ENCODE peak calls at places on chromosomes 1 and 21, in six cellular contexts. S is ovary, O is prostate gland, N is suprapubic skin, V is testis, I is IMR-90. J is an unnamed sample.

GRCh38 chr1:20770314-20771087 is 16.6 kb downstream of the HP1BP3 start:
- DNase-seq in V (no peak), S (no peak), N (no peak), I (peak; percentile 47), O (no peak), J (no peak)

GRCh38 chr1:110339427-110340206 is 440 bp downstream of the RBM15 start:
- DNase-seq in I (peak; percentile 54), N (no peak), S (no peak), V (peak; percentile 72), O (peak; percentile 46), J (peak; percentile 17)

GRCh38 chr1:204577794-204578478 is 61.7 kb downstream of the MDM4 start:
- DNase-seq in I (no peak), V (no peak), O (no peak), S (no peak), N (no peak), J (no peak)

GRCh38 chr1:42152119-42152518 is 1.1 kb upstream of the GUCA2B start:
- DNase-seq in I (no peak), N (no peak), S (no peak), V (no peak), O (peak; percentile 70), J (no peak)

GRCh38 chr1:207754942-207755689 is 3.3 kb downstream of the CD46 start:
- DNase-seq in I (no peak), O (no peak), N (no peak), V (no peak), S (no peak), J (no peak)

GRCh38 chr1:170617595-170618215 is 46.2 kb upstream of the PRRX1 start:
- DNase-seq in V (no peak), O (no peak), I (no peak), N (no peak), S (no peak), J (no peak)

GRCh38 chr1:21896652-21897532 is 40.2 kb downstream of the HSPG2 start:
- DNase-seq in S (no peak), O (peak; percentile 71), I (no peak), V (peak; percentile 83), N (peak; percentile 92), J (no peak)

GRCh38 chr1:53196485-53197271 is at the start of gene CPT2:
- DNase-seq in I (peak; percentile 90), S (peak; percentile 95), N (peak; percentile 97), V (peak; percentile 95), O (peak; percentile 92), J (peak; percentile 94)

GRCh38 chr1:180193371-180194047 is 36.6 kb upstream of the LHX4 start:
- DNase-seq in S (no peak), V (no peak), O (no peak), I (no peak), N (no peak), J (no peak)

GRCh38 chr1:215566556-215567490 is at the start of gene KCTD3:
- DNase-seq in N (peak; percentile 87), I (peak; percentile 61), S (peak; percentile 81), O (peak; percentile 60), V (peak; percentile 84), J (peak; percentile 59)

GRCh38 chr21:39386194-39386593 is 37.3 kb upstream of the HMGN1 start:
- DNase-seq in O (no peak), S (peak; percentile 63), V (peak; percentile 56), I (no peak), N (no peak), J (no peak)

GRCh38 chr21:28745131-28746055 is 247.3 kb downstream of the LTN1 start:
- DNase-seq in V (peak; percentile 85), I (peak; percentile 94), N (no peak), O (peak; percentile 66), S (peak; percentile 73), J (peak; percentile 50)

GRCh38 chr1:109425902-109426277 is 358 bp downstream of the PSMA5 start:
- DNase-seq in N (no peak), S (no peak), O (no peak), V (no peak), I (peak; percentile 53), J (peak; percentile 54)

GRCh38 chr1:42876009-42876408 is 29.6 kb downstream of the ZNF691 start:
- DNase-seq in I (no peak), V (no peak), N (no peak), O (no peak), S (no peak), J (no peak)

GRCh38 chr1:48245106-48245505 is 22.6 kb downstream of the SLC5A9 start:
- DNase-seq in V (no peak), N (no peak), O (no peak), I (no peak), S (no peak), J (no peak)

GRCh38 chr1:107687846-107688753 is 276.9 kb downstream of the VAV3 start:
- DNase-seq in S (no peak), I (no peak), O (peak; percentile 51), V (no peak), N (no peak), J (no peak)

GRCh38 chr1:44733365-44733764 is 2.4 kb upstream of the RNU5D-1 start:
- DNase-seq in N (no peak), S (no peak), V (no peak), I (peak; percentile 77), O (no peak), J (no peak)

GRCh38 chr1:2174348-2175054 is 20.1 kb downstream of the FAAP20 start:
- DNase-seq in O (peak; percentile 55), S (peak; percentile 76), V (peak; percentile 72), I (peak; percentile 54), N (no peak), J (peak; percentile 90)

GRCh38 chr21:33299181-33299752 is 25.5 kb upstream of the IFNAR1 start:
- DNase-seq in N (no peak), S (no peak), O (no peak), I (no peak), V (no peak), J (no peak)

GRCh38 chr1:157047064-157047410 is 1.5 kb upstream of the ARHGEF11 start:
- DNase-seq in I (no peak), V (no peak), N (no peak), S (no peak), O (no peak), J (no peak)

GRCh38 chr1:161193561-161194235 is 5.2 kb downstream of the ADAMTS4 start:
- DNase-seq in S (no peak), V (peak; percentile 75), N (no peak), O (no peak), I (no peak), J (no peak)

GRCh38 chr1:193183019-193183643 is 3.3 kb downstream of the B3GALT2 start:
- DNase-seq in V (no peak), I (peak; percentile 71), O (peak; percentile 20), S (no peak), N (no peak), J (no peak)

GRCh38 chr1:67431869-67432578 is 1.8 kb upstream of the SERBP1 start:
- DNase-seq in S (no peak), N (no peak), I (no peak), O (no peak), V (no peak), J (no peak)

DNA sequence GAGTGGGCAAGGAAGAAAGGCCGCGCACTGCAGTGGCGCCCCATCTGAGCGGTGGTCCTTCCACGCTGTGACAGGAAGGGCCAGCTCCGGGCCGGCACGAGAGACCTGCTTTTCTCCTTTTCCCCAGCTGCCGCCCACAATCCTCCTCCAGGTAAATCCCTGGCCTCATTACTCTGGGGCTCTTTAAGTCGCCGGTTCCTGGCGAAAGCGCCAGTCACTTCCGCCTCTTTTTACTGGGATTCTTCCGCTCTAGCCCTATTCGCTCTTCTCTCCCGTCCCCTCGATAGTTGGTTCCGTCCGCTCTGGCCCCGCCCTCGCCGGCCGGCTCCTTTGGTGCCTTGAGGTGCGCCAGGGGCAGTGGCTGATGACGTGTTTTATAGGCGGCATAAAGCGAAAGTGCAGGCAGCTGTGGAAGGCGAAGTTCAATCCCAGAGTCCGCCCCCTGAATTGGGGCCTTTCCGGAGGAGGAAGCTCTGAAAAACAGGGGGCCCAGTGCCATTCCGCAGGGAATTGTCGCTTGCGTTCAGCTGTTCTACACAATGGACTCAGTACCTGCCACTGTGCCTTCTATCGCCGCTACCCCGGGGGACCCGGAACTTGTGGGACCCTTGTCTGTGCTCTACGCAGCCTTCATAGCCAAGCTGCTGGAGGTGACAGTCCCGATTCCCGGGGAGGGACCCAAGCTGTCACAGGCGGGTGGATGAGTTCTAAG is 26.2 kb downstream of the MIA3 start:
- DNase-seq in V (peak; percentile 99), S (peak; percentile 94), N (peak; percentile 97), O (peak; percentile 95), I (peak; percentile 99), J (peak; percentile 70)
- TF ChIP-seq POLR2A in V (no peak), S (peak; percentile 34), N (peak; percentile 50), O (peak; percentile 48), I (peak; percentile 95), J (peak; percentile 50)

GRCh38 chr1:155007253-155007828 is 4.7 kb downstream of the ZBTB7B start:
- DNase-seq in O (peak; percentile 69), N (no peak), V (no peak), I (no peak), S (peak; percentile 53), J (no peak)
- TF ChIP-seq POLR2A in O (no peak), N (no peak), V (no peak), I (no peak), S (no peak), J (no peak)

DNA sequence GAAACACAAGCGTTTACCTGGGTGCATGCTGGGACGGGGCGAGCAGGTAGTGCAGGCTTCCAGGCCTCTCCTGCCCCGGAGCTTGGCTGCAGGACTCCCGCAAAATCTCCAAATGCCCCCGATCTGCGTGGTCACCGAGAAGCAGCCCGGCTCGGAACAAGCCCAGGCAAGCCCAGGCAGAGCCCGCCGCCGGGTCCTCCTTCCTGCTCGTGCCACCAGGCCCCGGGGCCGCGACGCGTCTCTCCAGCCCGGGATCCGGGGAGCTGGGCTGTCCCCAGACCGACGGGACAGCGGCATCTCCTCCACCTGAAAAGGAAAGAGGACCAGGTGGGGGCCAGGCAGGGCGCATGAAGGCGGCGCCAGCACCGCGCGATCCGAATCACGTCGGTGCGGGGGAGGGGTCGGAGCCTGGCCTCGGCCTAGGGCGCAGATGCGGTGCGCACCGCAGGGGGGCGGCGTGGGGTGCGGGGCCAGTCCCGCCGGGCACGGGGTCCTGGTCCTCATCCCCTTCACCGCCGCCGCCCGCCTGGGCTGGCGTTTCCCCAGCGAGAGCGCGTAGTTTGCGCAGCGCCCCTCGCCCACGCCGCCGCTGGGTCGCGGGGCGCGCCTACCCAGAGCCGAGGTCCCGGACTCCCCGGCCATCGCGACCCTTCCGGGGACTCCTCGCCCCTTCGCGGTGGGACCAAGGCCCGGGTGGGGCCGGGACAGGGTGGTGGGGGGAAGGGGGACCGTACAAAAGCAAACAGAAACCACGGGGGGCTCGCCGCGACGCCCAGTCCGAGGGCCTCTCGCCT is 52.4 kb upstream of the H6PD start:
- DNase-seq in O (no peak), S (peak; percentile 77), V (peak; percentile 71), N (no peak), I (no peak), J (no peak)
- TF ChIP-seq POLR2A in O (peak; percentile 59), S (peak; percentile 36), V (no peak), N (no peak), I (no peak), J (no peak)

GRCh38 chr1:203464743-203465142 is 10.9 kb upstream of the PRELP start:
- DNase-seq in V (no peak), I (no peak), N (no peak), O (no peak), S (peak; percentile 39), J (no peak)

GRCh38 chr1:203464226-203464625 is 11.4 kb upstream of the PRELP start:
- DNase-seq in O (no peak), S (peak; percentile 65), V (no peak), I (no peak), N (no peak), J (no peak)

GRCh38 chr1:203463469-203464062 is 12.0 kb upstream of the PRELP start:
- DNase-seq in S (peak; percentile 67), I (peak; percentile 28), V (no peak), N (no peak), O (no peak), J (no peak)

GRCh38 chr1:203465943-203466342 is 9.7 kb upstream of the PRELP start:
- DNase-seq in S (peak; percentile 82), O (no peak), I (no peak), V (peak; percentile 77), N (no peak), J (no peak)

GRCh38 chr1:203465146-203465798 is 10.3 kb upstream of the PRELP start:
- DNase-seq in N (no peak), O (peak; percentile 55), I (no peak), S (no peak), V (peak; percentile 81), J (no peak)
- TF ChIP-seq POLR2A in N (no peak), O (no peak), I (no peak), S (no peak), V (no peak), J (no peak)